ENCODE peak calls at places on chromosome 18, in seven cellular contexts. A is bronchial epithelial cell, D is Caki2, I is AG09309, C is hepatocyte, U is NCI-H1105 treated with DMSO at 0.1 percent for 48 hours, M is ureter. H is an unnamed sample.

GRCh38 chr18:43965691-43966090 is 688.4 kb upstream of the SYT4 start:
- DNase-seq in M (no peak), U (no peak), C (no peak), D (no peak), I (peak; percentile 13), A (no peak), H (no peak)

GRCh38 chr18:31447530-31448191 is at the start of gene DSG3:
- DNase-seq in A (peak; percentile 85), I (no peak), U (no peak), C (no peak), M (no peak), D (no peak), H (no peak)

GRCh38 chr18:9531791-9532410 is 56.6 kb downstream of the RALBP1 start:
- DNase-seq in U (no peak), A (no peak), C (no peak), I (no peak), M (no peak), D (no peak), H (no peak)

GRCh38 chr18:41206341-41206740 is 748.7 kb upstream of the PIK3C3 start:
- DNase-seq in U (peak; percentile 63), I (no peak), A (no peak), C (no peak), M (no peak), D (no peak), H (no peak)

GRCh38 chr18:22694954-22695353 is 238.2 kb upstream of the RBBP8 start:
- DNase-seq in I (peak; percentile 92), D (peak; percentile 84), A (peak; percentile 94), C (peak; percentile 90), U (no peak), M (peak; percentile 51), H (no peak)

GRCh38 chr18:9366126-9366714 is 31.6 kb downstream of the TWSG1 start:
- DNase-seq in I (peak; percentile 16), M (peak; percentile 54), A (peak; percentile 89), U (no peak), D (peak; percentile 31), C (peak; percentile 61), H (peak; percentile 80)

GRCh38 chr18:55420665-55420964 is 167.4 kb downstream of the TCF4 start:
- DNase-seq in I (no peak), D (no peak), M (no peak), C (no peak), A (no peak), U (no peak), H (no peak)

GRCh38 chr18:62898359-62898758 is 183.0 kb downstream of the PHLPP1 start:
- DNase-seq in U (no peak), M (no peak), I (no peak), C (no peak), D (no peak), A (peak; percentile 77), H (no peak)

GRCh38 chr18:25225152-25225551 is 126.8 kb downstream of the ZNF521 start:
- DNase-seq in M (no peak), C (no peak), I (no peak), D (no peak), A (no peak), U (no peak), H (no peak)

GRCh38 chr18:59787998-59788875 is 91.0 kb upstream of the CCBE1 start:
- DNase-seq in C (peak; percentile 14), U (no peak), D (no peak), A (peak; percentile 75), M (no peak), I (peak; percentile 46), H (no peak)

H was measured in NCI-H2227 treated with DMSO at 0.1 percent for 48 hours.